ENCODE peak calls at places on chromosomes 4 and X, in eight cellular contexts. One of them, this sample, is unnamed.

GRCh38 chrX:149092179-149092578 is 412.9 kb downstream of the IDS start:
- DNase-seq in nephron progenitor cell: no peak
- DNase-seq in cardiac fibroblast: no peak
- DNase-seq in naive B cell: no peak
- DNase-seq in substantia nigra: no peak
- DNase-seq in RWPE1: no peak
- DNase-seq in fibroblast of mammary gland: no peak
- DNase-seq in activated T-helper 1 cell treated with Interleukin-2 at 50 U/mL for 16 hours: no peak
- DNase-seq in this sample: no peak

GRCh38 chrX:12463873-12464272 is 325.6 kb downstream of the FRMPD4 start:
- DNase-seq in activated T-helper 1 cell treated with Interleukin-2 at 50 U/mL for 16 hours: no peak
- DNase-seq in RWPE1: no peak
- DNase-seq in nephron progenitor cell: no peak
- DNase-seq in substantia nigra: no peak
- DNase-seq in cardiac fibroblast: no peak
- DNase-seq in fibroblast of mammary gland: no peak
- DNase-seq in naive B cell: no peak
- DNase-seq in this sample: no peak

GRCh38 chr4:1012031-1012739 is 759 bp downstream of the FGFRL1 start:
- DNase-seq in naive B cell: peak; percentile 19
- DNase-seq in fibroblast of mammary gland: no peak
- DNase-seq in RWPE1: peak; percentile 31
- DNase-seq in substantia nigra: no peak
- DNase-seq in activated T-helper 1 cell treated with Interleukin-2 at 50 U/mL for 16 hours: peak; percentile 11
- DNase-seq in cardiac fibroblast: peak; percentile 27
- DNase-seq in nephron progenitor cell: peak; percentile 56
- DNase-seq in this sample: no peak

GRCh38 chrX:104315555-104315954 is 60.8 kb upstream of the ESX1 start:
- DNase-seq in nephron progenitor cell: no peak
- DNase-seq in cardiac fibroblast: peak; percentile 38
- DNase-seq in activated T-helper 1 cell treated with Interleukin-2 at 50 U/mL for 16 hours: no peak
- DNase-seq in fibroblast of mammary gland: peak; percentile 70
- DNase-seq in RWPE1: peak; percentile 31
- DNase-seq in naive B cell: no peak
- DNase-seq in substantia nigra: no peak
- DNase-seq in this sample: no peak

GRCh38 chr4:107736924-107737448 is 17.0 kb upstream of the PAPSS1 start:
- DNase-seq in nephron progenitor cell: peak; percentile 69
- DNase-seq in activated T-helper 1 cell treated with Interleukin-2 at 50 U/mL for 16 hours: peak; percentile 5
- DNase-seq in substantia nigra: peak; percentile 2
- DNase-seq in cardiac fibroblast: peak; percentile 70
- DNase-seq in naive B cell: peak; percentile 46
- DNase-seq in fibroblast of mammary gland: peak; percentile 68
- DNase-seq in RWPE1: peak; percentile 56
- DNase-seq in this sample: no peak

GRCh38 chrX:103250977-103251376 is 4.0 kb downstream of the TCEAL8 start:
- DNase-seq in RWPE1: peak; percentile 6
- DNase-seq in cardiac fibroblast: no peak
- DNase-seq in naive B cell: no peak
- DNase-seq in activated T-helper 1 cell treated with Interleukin-2 at 50 U/mL for 16 hours: no peak
- DNase-seq in fibroblast of mammary gland: no peak
- DNase-seq in nephron progenitor cell: no peak
- DNase-seq in substantia nigra: no peak
- DNase-seq in this sample: no peak

GRCh38 chr4:3415471-3416141 is 26.2 kb upstream of the HGFAC start:
- DNase-seq in activated T-helper 1 cell treated with Interleukin-2 at 50 U/mL for 16 hours: no peak
- DNase-seq in naive B cell: no peak
- DNase-seq in substantia nigra: no peak
- DNase-seq in RWPE1: no peak
- DNase-seq in cardiac fibroblast: no peak
- DNase-seq in nephron progenitor cell: no peak
- DNase-seq in fibroblast of mammary gland: no peak
- DNase-seq in this sample: no peak

GRCh38 chr4:17109126-17109525 is 210.7 kb upstream of the LDB2 start:
- DNase-seq in RWPE1: no peak
- DNase-seq in fibroblast of mammary gland: peak; percentile 48
- DNase-seq in activated T-helper 1 cell treated with Interleukin-2 at 50 U/mL for 16 hours: no peak
- DNase-seq in substantia nigra: no peak
- DNase-seq in naive B cell: no peak
- DNase-seq in nephron progenitor cell: no peak
- DNase-seq in cardiac fibroblast: no peak
- DNase-seq in this sample: no peak

GRCh38 chr4:95068818-95069478 is 311.2 kb downstream of the BMPR1B start:
- DNase-seq in substantia nigra: no peak
- DNase-seq in cardiac fibroblast: no peak
- DNase-seq in naive B cell: no peak
- DNase-seq in activated T-helper 1 cell treated with Interleukin-2 at 50 U/mL for 16 hours: no peak
- DNase-seq in RWPE1: no peak
- DNase-seq in nephron progenitor cell: no peak
- DNase-seq in fibroblast of mammary gland: no peak
- DNase-seq in this sample: no peak

GRCh38 chr4:55184600-55185523 is 59.5 kb upstream of the KDR start:
- DNase-seq in nephron progenitor cell: no peak
- DNase-seq in RWPE1: no peak
- DNase-seq in cardiac fibroblast: peak; percentile 73
- DNase-seq in fibroblast of mammary gland: peak; percentile 89
- DNase-seq in substantia nigra: no peak
- DNase-seq in naive B cell: no peak
- DNase-seq in activated T-helper 1 cell treated with Interleukin-2 at 50 U/mL for 16 hours: no peak
- DNase-seq in this sample: peak; percentile 3

GRCh38 chr4:8292388-8293107 is 23.0 kb downstream of the HTRA3 start:
- DNase-seq in cardiac fibroblast: no peak
- DNase-seq in nephron progenitor cell: no peak
- DNase-seq in naive B cell: no peak
- DNase-seq in activated T-helper 1 cell treated with Interleukin-2 at 50 U/mL for 16 hours: no peak
- DNase-seq in fibroblast of mammary gland: no peak
- DNase-seq in RWPE1: no peak
- DNase-seq in substantia nigra: no peak
- DNase-seq in this sample: no peak